ENCODE peak calls at places on chromosomes 13 and 19, in ten cellular contexts. S, L, Q, K, N, R, Z, G, J and U are unnamed samples.

GRCh38 chr19:10118960-10119359 is 739 bp downstream of the EIF3G start:
- DNase-seq in S (no peak), L (no peak), Q (no peak), K (no peak), N (no peak), R (no peak), Z (no peak), G (no peak), J (no peak), U (no peak)

GRCh38 chr13:51778407-51778806 is 25.6 kb downstream of the DHRS12 start:
- DNase-seq in S (no peak), L (no peak), Q (no peak), K (no peak), N (no peak), R (no peak), Z (no peak), G (no peak), J (no peak), U (peak)

GRCh38 chr13:113192902-113193301 is 15.6 kb downstream of the PCID2 start:
- DNase-seq in S (no peak), L (no peak), Q (no peak), K (no peak), N (no peak), R (no peak), Z (peak), G (no peak), J (no peak), U (no peak)

GRCh38 chr13:22848539-22849052 is 332.2 kb upstream of the SGCG start:
- DNase-seq in S (no peak), L (no peak), Q (peak), K (peak), N (no peak), R (no peak), Z (no peak), G (no peak), J (peak), U (no peak)

GRCh38 chr13:99417151-99417820 is 84.0 kb upstream of the TM9SF2 start:
- DNase-seq in S (peak), L (no peak), Q (no peak), K (no peak), N (no peak), R (no peak), Z (no peak), G (no peak), J (no peak), U (no peak)

GRCh38 chr13:102097708-102098107 is 304.1 kb downstream of the FGF14 start:
- DNase-seq in S (no peak), L (no peak), Q (no peak), K (no peak), N (no peak), R (no peak), Z (no peak), G (no peak), J (no peak), U (no peak)

GRCh38 chr13:100357764-100358163 is 230.8 kb downstream of the GGACT start:
- DNase-seq in S (no peak), L (no peak), Q (no peak), K (no peak), N (no peak), R (no peak), Z (no peak), G (no peak), J (no peak), U (no peak)

GRCh38 chr13:68927387-68928026 is 1180.1 kb upstream of the ATXN8OS start:
- DNase-seq in S (no peak), L (no peak), Q (no peak), K (no peak), N (no peak), R (no peak), Z (no peak), G (peak), J (peak), U (no peak)

GRCh38 chr13:31105020-31105800 is 56.5 kb downstream of the HSPH1 start:
- DNase-seq in S (no peak), L (peak), Q (no peak), K (no peak), N (no peak), R (peak), Z (peak), G (no peak), J (no peak), U (peak)

GRCh38 chr13:50220938-50221337 is 205.7 kb downstream of the KCNRG start:
- DNase-seq in S (no peak), L (no peak), Q (no peak), K (no peak), N (no peak), R (no peak), Z (no peak), G (no peak), J (no peak), U (no peak)

GRCh38 chr19:41415154-41415571 is 12.0 kb downstream of the B3GNT8 start:
- DNase-seq in S (no peak), L (no peak), Q (no peak), K (no peak), N (no peak), R (peak), Z (no peak), G (no peak), J (no peak), U (no peak)

GRCh38 chr13:100490692-100491091 is 97.9 kb downstream of the GGACT start:
- DNase-seq in S (no peak), L (no peak), Q (no peak), K (no peak), N (no peak), R (peak), Z (no peak), G (peak), J (no peak), U (no peak)

GRCh38 chr13:30619731-30620130 is 2.0 kb downstream of the USPL1 start:
- DNase-seq in S (no peak), L (no peak), Q (no peak), K (peak), N (no peak), R (no peak), Z (no peak), G (no peak), J (peak), U (no peak)

GRCh38 chr19:17721821-17722220 is 2.5 kb downstream of the MAP1S start:
- DNase-seq in S (no peak), L (no peak), Q (peak), K (no peak), N (peak), R (no peak), Z (peak), G (no peak), J (no peak), U (no peak)

GRCh38 chr13:21014666-21015170 is 46.7 kb downstream of the LATS2 start:
- DNase-seq in S (no peak), L (no peak), Q (no peak), K (no peak), N (no peak), R (peak), Z (peak), G (no peak), J (peak), U (peak)

GRCh38 chr19:10922638-10923014 is 5.8 kb downstream of the YIPF2 start:
- DNase-seq in S (no peak), L (no peak), Q (no peak), K (no peak), N (no peak), R (no peak), Z (no peak), G (no peak), J (no peak), U (no peak)

GRCh38 chr13:35621989-35622388 is 145.5 kb upstream of the MAB21L1 start:
- DNase-seq in S (no peak), L (no peak), Q (no peak), K (no peak), N (no peak), R (no peak), Z (peak), G (no peak), J (no peak), U (no peak)

GRCh38 chr13:80341098-80341701 is at the start of gene SPRY2:
- DNase-seq in S (peak), L (peak), Q (peak), K (peak), N (peak), R (peak), Z (peak), G (peak), J (peak), U (peak)

GRCh38 chr19:1957562-1958248 is 16.7 kb downstream of the CSNK1G2 start:
- DNase-seq in S (no peak), L (no peak), Q (peak), K (no peak), N (no peak), R (no peak), Z (no peak), G (no peak), J (no peak), U (no peak)

GRCh38 chr13:24982333-24982999 is 113.5 kb upstream of the PABPC3 start:
- DNase-seq in S (no peak), L (no peak), Q (peak), K (no peak), N (no peak), R (no peak), Z (no peak), G (no peak), J (no peak), U (no peak)

GRCh38 chr13:44238011-44238421 is 135.6 kb upstream of the SERP2 start:
- DNase-seq in S (no peak), L (no peak), Q (no peak), K (no peak), N (no peak), R (no peak), Z (peak), G (no peak), J (no peak), U (no peak)

GRCh38 chr19:32251634-32252332 is 93.6 kb upstream of the ZNF507 start:
- DNase-seq in S (no peak), L (no peak), Q (no peak), K (no peak), N (no peak), R (no peak), Z (no peak), G (no peak), J (no peak), U (peak)

DNA sequence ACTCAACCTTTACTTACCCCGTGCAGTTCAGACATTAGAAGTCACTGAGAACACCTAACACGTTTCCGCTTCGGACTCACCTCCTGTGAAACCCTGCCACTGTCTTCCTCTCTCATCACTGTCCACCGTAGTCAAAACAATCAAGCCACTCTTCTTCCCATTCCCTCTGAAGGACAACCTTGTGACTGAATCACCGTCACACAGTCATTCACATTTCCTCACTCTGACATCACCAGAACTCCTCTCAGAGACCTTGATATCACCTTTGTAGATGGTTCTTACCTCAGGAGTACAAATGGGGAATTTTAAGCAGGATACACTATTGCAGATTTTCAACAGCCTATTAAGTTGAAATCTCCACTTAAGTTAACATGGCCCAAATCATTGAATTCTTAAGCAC is 1.3 kb upstream of the KBTBD6 start:
- DNase-seq in S (no peak), L (no peak), Q (no peak), K (no peak), N (no peak), R (no peak), Z (no peak), G (no peak), J (no peak), U (no peak)
- H3K4me3 ChIP-seq in S (no peak), L (no peak), Q (no peak), K (no peak), N (no peak), R (no peak), Z (no peak), G (peak), J (no peak), U (no peak)

GRCh38 chr19:36009633-36010379 is 1.2 kb upstream of the SYNE4 start:
- DNase-seq in S (no peak), L (no peak), Q (no peak), K (no peak), N (no peak), R (no peak), Z (no peak), G (no peak), J (no peak), U (no peak)

GRCh38 chr19:36019061-36019670 is 5.2 kb upstream of the ALKBH6 start:
- DNase-seq in S (no peak), L (no peak), Q (no peak), K (no peak), N (no peak), R (no peak), Z (no peak), G (no peak), J (no peak), U (no peak)

GRCh38 chr19:36010402-36010801 is 1.8 kb upstream of the SYNE4 start:
- DNase-seq in S (no peak), L (no peak), Q (no peak), K (no peak), N (no peak), R (no peak), Z (no peak), G (no peak), J (no peak), U (no peak)

GRCh38 chr19:36013280-36014028 is 559 bp downstream of the ALKBH6 start:
- DNase-seq in S (no peak), L (no peak), Q (no peak), K (peak), N (no peak), R (peak), Z (no peak), G (no peak), J (no peak), U (no peak)

DNA sequence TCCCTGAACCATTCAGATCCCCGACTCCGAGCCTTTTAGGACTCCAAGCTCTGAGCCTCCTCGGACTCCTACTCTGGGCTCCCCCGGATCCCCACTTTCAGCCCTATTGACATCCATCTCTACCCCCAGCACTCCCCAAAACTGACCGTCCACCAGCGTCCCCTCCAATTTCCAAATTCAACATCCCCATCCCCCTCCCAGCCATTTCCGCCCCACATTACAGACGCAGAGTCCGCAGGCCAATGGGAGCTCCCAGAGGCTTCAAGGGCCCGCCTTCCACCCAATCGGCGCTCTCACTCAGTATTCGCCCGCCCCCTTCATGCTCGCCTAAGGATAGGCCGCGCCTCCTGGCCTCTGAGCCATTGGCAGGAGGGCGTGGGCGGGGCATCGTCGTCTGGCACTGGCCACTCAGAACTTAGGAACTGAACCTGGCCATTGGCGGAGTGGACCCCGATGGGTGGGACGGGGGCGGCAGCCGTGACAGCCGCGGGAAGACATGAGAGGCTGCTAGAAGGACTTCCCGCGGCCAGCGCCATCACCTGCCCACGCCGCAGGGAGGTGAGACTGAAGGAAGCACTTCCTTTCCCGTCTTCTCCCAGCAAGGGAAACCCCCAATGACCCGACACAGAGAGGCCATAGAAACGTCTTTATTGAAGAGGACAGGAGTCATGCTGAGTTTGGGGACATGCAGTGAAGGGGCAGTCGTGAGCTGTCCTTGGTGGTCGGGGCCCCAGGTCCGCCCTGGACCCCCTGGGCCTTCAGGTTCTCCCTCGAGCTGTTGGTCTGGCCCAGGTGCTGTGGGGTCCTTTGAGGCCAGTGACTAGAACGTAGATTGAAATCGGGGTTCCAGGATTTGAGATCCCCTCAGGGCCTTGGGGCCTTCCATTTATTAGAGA is at the start of gene ALKBH6:
- DNase-seq in S (peak), L (peak), Q (peak), K (peak), N (peak), R (peak), Z (peak), G (peak), J (peak), U (peak)
- TF ChIP-seq POLR2A in S (no peak), L (no peak), Q (peak), K (peak), N (no peak), R (peak), Z (peak), G (peak), J (peak), U (no peak)

DNA sequence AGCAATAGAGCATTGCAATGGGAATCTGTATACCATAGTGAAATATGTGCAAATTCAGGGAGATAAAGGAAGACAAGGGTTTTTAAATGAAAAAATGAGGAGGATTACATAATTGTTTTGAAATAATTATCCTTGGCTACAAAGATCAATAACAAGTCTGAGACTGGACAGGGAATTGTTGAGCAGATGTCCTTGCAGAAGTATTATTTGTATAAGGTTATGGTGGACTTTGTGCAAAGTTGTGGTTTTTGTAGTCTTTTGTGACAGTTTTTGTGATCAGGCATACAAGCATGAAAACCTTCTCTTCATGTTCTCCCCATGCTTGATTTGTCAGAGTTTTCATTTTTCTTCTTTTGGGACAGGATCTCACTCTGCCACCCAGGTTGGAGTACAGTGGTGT is 25.3 kb upstream of the ZNF780A start:
- DNase-seq in S (no peak), L (no peak), Q (no peak), K (no peak), N (no peak), R (no peak), Z (no peak), G (no peak), J (peak), U (no peak)
- H3K4me3 ChIP-seq in S (no peak), L (no peak), Q (no peak), K (no peak), N (no peak), R (no peak), Z (no peak), G (no peak), J (no peak), U (no peak)

GRCh38 chr19:12943437-12944044 is 2.1 kb upstream of the RAD23A start:
- DNase-seq in S (no peak), L (no peak), Q (no peak), K (no peak), N (no peak), R (no peak), Z (no peak), G (no peak), J (no peak), U (no peak)
- TF ChIP-seq POLR2A in S (no peak), L (no peak), Q (no peak), K (peak), N (no peak), R (no peak), Z (no peak), G (no peak), J (no peak), U (no peak)

GRCh38 chr19:13100031-13100588 is 2.5 kb downstream of the LYL1 start:
- DNase-seq in S (no peak), L (no peak), Q (no peak), K (no peak), N (peak), R (no peak), Z (no peak), G (no peak), J (no peak), U (no peak)
- H3K4me3 ChIP-seq in S (peak), L (peak), Q (peak), K (peak), N (no peak), R (no peak), Z (no peak), G (no peak), J (no peak), U (no peak)